ENCODE peak calls at places on chromosomes 5 and 9, in six cellular contexts. R, Z, P, E, N and B are unnamed samples.

GRCh38 chr9:131868766-131869165 is 128.9 kb upstream of the RAPGEF1 start:
- DNase-seq in R (no peak), Z (no peak), N (no peak), E (peak), P (no peak), B (peak)

GRCh38 chr9:33320568-33321261 is 30.4 kb downstream of the NFX1 start:
- DNase-seq in E (peak), N (no peak), P (no peak), R (peak), Z (peak), B (peak)

GRCh38 chr5:144433893-144434292 is 263.2 kb downstream of the KCTD16 start:
- DNase-seq in P (no peak), E (no peak), Z (no peak), R (no peak), N (no peak), B (no peak)

GRCh38 chr9:35611230-35611797 is 6.3 kb downstream of the TESK1 start:
- DNase-seq in E (no peak), Z (no peak), R (no peak), P (no peak), N (peak), B (peak)

GRCh38 chr5:65203746-65204145 is 278.0 kb downstream of the ADAMTS6 start:
- DNase-seq in N (no peak), R (peak), P (no peak), E (peak), Z (no peak), B (peak)

GRCh38 chr5:181133610-181134231 is 2.8 kb upstream of the OR2V1 start:
- DNase-seq in E (no peak), R (no peak), N (peak), Z (peak), P (no peak), B (peak)

GRCh38 chr9:129480227-129480626 is 140.7 kb downstream of the C9orf50 start:
- DNase-seq in N (no peak), P (no peak), Z (no peak), R (no peak), E (no peak), B (peak)

GRCh38 chr5:78182838-78183237 is 111.7 kb downstream of the AP3B1 start:
- DNase-seq in Z (no peak), P (no peak), R (no peak), N (no peak), E (no peak), B (no peak)

GRCh38 chr9:19554518-19554917 is 145.7 kb downstream of the ACER2 start:
- DNase-seq in Z (no peak), P (no peak), R (no peak), E (no peak), N (no peak), B (no peak)

GRCh38 chr5:159179556-159180305 is 29.6 kb downstream of the RNF145 start:
- DNase-seq in R (no peak), P (no peak), E (no peak), N (no peak), Z (no peak), B (no peak)

GRCh38 chr5:40277161-40277906 is 402.4 kb upstream of the PTGER4 start:
- DNase-seq in R (no peak), N (no peak), E (no peak), P (no peak), Z (no peak), B (no peak)

GRCh38 chr5:2761921-2762488 is 10.5 kb upstream of the IRX2 start:
- DNase-seq in P (no peak), R (no peak), E (no peak), N (no peak), Z (no peak), B (no peak)

GRCh38 chr5:139705655-139706587 is 57.8 kb downstream of the CXXC5 start:
- DNase-seq in P (no peak), Z (no peak), N (no peak), E (no peak), R (no peak), B (no peak)

GRCh38 chr5:12920527-12920926 is 1016.3 kb upstream of the CTNND2 start:
- DNase-seq in R (no peak), E (no peak), N (no peak), Z (no peak), P (no peak), B (no peak)

GRCh38 chr5:20832204-20833080 is 844.4 kb upstream of the CDH18 start:
- DNase-seq in R (no peak), P (no peak), Z (no peak), E (no peak), N (no peak), B (no peak)

GRCh38 chr9:119020284-119020683 is 349.0 kb downstream of the BRINP1 start:
- DNase-seq in P (no peak), R (no peak), Z (no peak), N (no peak), E (no peak), B (no peak)

GRCh38 chr9:80932181-80932580 is 757.2 kb downstream of the TLE1 start:
- DNase-seq in R (no peak), E (peak), Z (no peak), P (no peak), N (no peak), B (no peak)

GRCh38 chr5:159894149-159894720 is 22.0 kb upstream of the ADRA1B start:
- DNase-seq in Z (no peak), N (no peak), P (no peak), E (no peak), R (no peak), B (no peak)

GRCh38 chr5:69492391-69493234 is at the start of gene OCLN:
- DNase-seq in N (peak), E (no peak), Z (peak), P (no peak), R (no peak), B (no peak)

GRCh38 chr5:343461-344401 is 22.2 kb downstream of the AHRR start:
- DNase-seq in Z (no peak), R (peak), E (no peak), N (peak), P (peak), B (peak)

GRCh38 chr9:79387091-79387490 is 184.7 kb upstream of the TLE4 start:
- DNase-seq in N (no peak), P (no peak), R (no peak), E (peak), Z (no peak), B (no peak)

GRCh38 chr5:181151146-181151545 is 3.8 kb downstream of the OR2V2 start:
- DNase-seq in Z (no peak), N (no peak), P (no peak), E (no peak), R (no peak), B (no peak)

GRCh38 chr5:161602739-161603138 is 56.2 kb upstream of the GABRB2 start:
- DNase-seq in Z (no peak), R (no peak), P (no peak), N (no peak), E (no peak), B (no peak)
- H3K4me3 ChIP-seq in Z (no peak), R (no peak), P (no peak), N (no peak), E (no peak), B (no peak)

DNA sequence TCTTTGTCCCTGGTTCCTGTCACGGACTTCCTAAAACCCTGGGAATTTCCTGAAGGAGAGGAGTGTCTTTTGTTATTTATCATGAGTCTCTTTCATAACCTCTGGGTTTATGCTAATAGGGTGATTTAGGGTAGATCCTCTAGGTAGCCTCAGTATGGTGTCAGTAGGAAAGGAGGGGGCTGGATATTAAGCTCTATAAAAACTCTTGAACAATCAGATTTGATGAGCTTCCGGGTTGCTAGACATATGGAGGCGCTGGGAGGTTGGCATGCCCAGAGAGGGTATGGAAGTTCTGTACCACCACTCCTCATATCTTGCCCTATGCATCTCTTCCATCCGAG is 15.5 kb upstream of the PTBP3 start:
- DNase-seq in R (no peak), E (no peak), N (no peak), Z (no peak), P (no peak), B (no peak)
- H3K4me3 ChIP-seq in R (no peak), E (peak), N (no peak), Z (no peak), P (peak), B (no peak)

GRCh38 chr5:127060470-127060985 is 12.8 kb downstream of the C5orf63 start:
- DNase-seq in R (no peak), Z (no peak), E (no peak), N (no peak), P (no peak), B (peak)
- H3K4me3 ChIP-seq in R (no peak), Z (no peak), E (no peak), N (no peak), P (no peak), B (no peak)

GRCh38 chr5:138051441-138052296 is 18.8 kb upstream of the FAM13B start:
- DNase-seq in P (no peak), N (no peak), E (no peak), Z (no peak), R (no peak), B (peak)
- H3K4me3 ChIP-seq in P (no peak), N (no peak), E (no peak), Z (no peak), R (no peak), B (no peak)